ENCODE peak calls at places on chromosome 18, in eight cellular contexts. C, Q, O, H, A, N, P and V are unnamed samples.

GRCh38 chr18:36187138-36187825 is at the start of gene MOCOS:
- DNase-seq in N (no peak), A (peak), P (peak), C (peak), O (peak), H (peak), Q (peak), V (peak)

GRCh38 chr18:57328665-57329064 is 23.7 kb upstream of the ST8SIA3 start:
- DNase-seq in N (no peak), H (no peak), Q (no peak), P (no peak), O (no peak), A (no peak), C (no peak), V (no peak)

GRCh38 chr18:26540041-26540628 is 8.2 kb downstream of the KCTD1 start:
- DNase-seq in A (peak), P (no peak), O (no peak), H (no peak), Q (no peak), N (no peak), C (peak), V (no peak)

GRCh38 chr18:57802166-57802868 is 798 bp downstream of the ATP8B1 start:
- DNase-seq in P (no peak), H (peak), A (no peak), O (no peak), N (no peak), C (no peak), Q (no peak), V (no peak)

GRCh38 chr18:808086-808485 is 4.0 kb downstream of the YES1 start:
- DNase-seq in A (no peak), C (peak), O (no peak), N (peak), P (no peak), Q (no peak), H (no peak), V (peak)

GRCh38 chr18:39946623-39947061 is 2008.4 kb upstream of the PIK3C3 start:
- DNase-seq in O (no peak), P (no peak), Q (no peak), H (no peak), A (peak), C (peak), N (no peak), V (no peak)

GRCh38 chr18:46939337-46939963 is 22.0 kb downstream of the KATNAL2 start:
- DNase-seq in C (peak), O (no peak), N (no peak), Q (no peak), A (peak), P (no peak), H (no peak), V (no peak)

GRCh38 chr18:31206787-31207381 is 44.2 kb upstream of the DSC1 start:
- DNase-seq in Q (peak), C (peak), H (no peak), O (no peak), A (no peak), N (no peak), P (no peak), V (no peak)

GRCh38 chr18:57989536-57989935 is 54.5 kb upstream of the NEDD4L start:
- DNase-seq in N (no peak), Q (no peak), O (no peak), P (no peak), A (no peak), H (no peak), C (no peak), V (no peak)

GRCh38 chr18:23077493-23078256 is 57.6 kb upstream of the CABLES1 start:
- DNase-seq in H (no peak), P (no peak), A (peak), C (no peak), Q (no peak), O (no peak), N (peak), V (no peak)

GRCh38 chr18:36354989-36355388 is 57.5 kb downstream of the FHOD3 start:
- DNase-seq in C (peak), H (peak), Q (no peak), A (peak), P (no peak), O (no peak), N (no peak), V (no peak)

GRCh38 chr18:55900380-55900779 is 312.4 kb upstream of the TCF4 start:
- DNase-seq in N (no peak), C (peak), Q (no peak), A (peak), P (no peak), O (no peak), H (no peak), V (no peak)

GRCh38 chr18:48924621-48925601 is 25.9 kb downstream of the SMAD7 start:
- DNase-seq in Q (no peak), H (peak), N (no peak), A (no peak), C (no peak), O (peak), P (no peak), V (no peak)

GRCh38 chr18:47729356-47729755 is 201.1 kb downstream of the SMAD2 start:
- DNase-seq in H (no peak), P (no peak), Q (no peak), C (no peak), A (no peak), N (no peak), O (no peak), V (no peak)

GRCh38 chr18:63831080-63831788 is 56.0 kb downstream of the SERPINB7 start:
- DNase-seq in O (no peak), N (no peak), C (peak), H (no peak), P (no peak), A (peak), Q (no peak), V (no peak)

GRCh38 chr18:80103231-80103630 is 5.8 kb upstream of the ADNP2 start:
- DNase-seq in P (no peak), H (no peak), N (no peak), O (no peak), A (peak), Q (no peak), C (peak), V (no peak)

GRCh38 chr18:26989842-26990241 is 124.3 kb upstream of the AQP4 start:
- DNase-seq in Q (no peak), P (no peak), A (no peak), O (no peak), N (no peak), H (no peak), C (no peak), V (no peak)

GRCh38 chr18:9629709-9630108 is 15.3 kb upstream of the PPP4R1 start:
- DNase-seq in C (peak), H (no peak), A (peak), N (no peak), P (no peak), O (no peak), Q (no peak), V (no peak)

GRCh38 chr18:73848656-73849055 is 299.0 kb downstream of the FBXO15 start:
- DNase-seq in N (no peak), P (no peak), A (peak), H (no peak), Q (no peak), C (peak), O (no peak), V (no peak)

GRCh38 chr18:44758821-44759624 is 78.3 kb downstream of the SETBP1 start:
- DNase-seq in O (peak), C (no peak), Q (no peak), N (no peak), H (peak), P (no peak), A (no peak), V (no peak)

GRCh38 chr18:78875268-78875997 is 104.2 kb upstream of the SALL3 start:
- DNase-seq in N (no peak), O (peak), H (peak), P (no peak), A (no peak), Q (peak), C (no peak), V (no peak)

GRCh38 chr18:68233043-68233442 is 481.9 kb downstream of the TMX3 start:
- DNase-seq in A (no peak), N (peak), O (no peak), P (no peak), Q (peak), C (no peak), H (no peak), V (no peak)

GRCh38 chr18:79690586-79691482 is 11.2 kb downstream of the CTDP1 start:
- DNase-seq in N (no peak), O (no peak), P (no peak), A (no peak), Q (no peak), H (no peak), C (no peak), V (no peak)

GRCh38 chr18:9868857-9869712 is 16.7 kb upstream of the TXNDC2 start:
- DNase-seq in C (no peak), A (no peak), O (no peak), H (no peak), P (no peak), Q (peak), N (no peak), V (no peak)

GRCh38 chr18:48860276-48861180 is 90.2 kb downstream of the SMAD7 start:
- DNase-seq in H (no peak), P (no peak), A (no peak), C (no peak), Q (no peak), N (peak), O (no peak), V (no peak)

GRCh38 chr18:59634096-59634495 is 63.1 kb downstream of the CCBE1 start:
- DNase-seq in H (no peak), A (peak), P (no peak), O (no peak), Q (no peak), N (no peak), C (peak), V (no peak)

GRCh38 chr18:44683566-44683965 is 2.9 kb downstream of the SETBP1 start:
- DNase-seq in O (no peak), H (no peak), Q (no peak), A (peak), C (no peak), N (no peak), P (no peak), V (no peak)

GRCh38 chr18:77004555-77005380 is 127.8 kb downstream of the MBP start:
- DNase-seq in Q (no peak), P (no peak), H (no peak), C (no peak), A (no peak), N (no peak), O (no peak), V (no peak)

GRCh38 chr18:56248613-56249235 is 389.7 kb downstream of the TXNL1 start:
- DNase-seq in P (no peak), O (no peak), A (no peak), C (no peak), N (no peak), Q (no peak), H (no peak), V (no peak)

GRCh38 chr18:48238636-48239035 is 170.5 kb downstream of the ZBTB7C start:
- DNase-seq in O (no peak), C (no peak), N (no peak), Q (no peak), P (no peak), H (no peak), A (no peak), V (no peak)

GRCh38 chr18:35289293-35290069 is 548 bp downstream of the ZSCAN30 start:
- DNase-seq in N (no peak), H (peak), Q (no peak), O (no peak), A (peak), C (peak), P (no peak), V (peak)